ENCODE peak calls at places on chromosomes 5 and 9, in four cellular contexts. Q is BE2C, V is HepG2, R is neural progenitor cell. B is an unnamed sample.
A peak's percentile ranks its signal among the peaks of the same experiment; 100 is the strongest.

GRCh38 chr9:111949919-111950318 is 53.3 kb downstream of the UGCG start:
- DNase-seq in Q (no peak), V (no peak), R (no peak), B (no peak)

GRCh38 chr5:141475625-141476131 is at the start of gene PCDHGC3:
- DNase-seq in Q (peak; percentile 96), V (peak; percentile 41), R (peak; percentile 95), B (peak; percentile 92)

GRCh38 chr9:131226226-131226625 is 50.1 kb downstream of the FAM78A start:
- DNase-seq in Q (no peak), V (no peak), R (no peak), B (no peak)

GRCh38 chr9:106956971-106957370 is 94.0 kb downstream of the ZNF462 start:
- DNase-seq in Q (no peak), V (no peak), R (no peak), B (no peak)

GRCh38 chr9:94135222-94135621 is 51.0 kb downstream of the PTPDC1 start:
- DNase-seq in Q (no peak), V (no peak), R (no peak), B (peak; percentile 64)

GRCh38 chr5:32708949-32709348 is 2.2 kb upstream of the NPR3 start:
- DNase-seq in Q (no peak), V (no peak), R (peak; percentile 47), B (no peak)

GRCh38 chr5:97135868-97136267 is 6.5 kb downstream of the LIX1 start:
- DNase-seq in Q (no peak), V (no peak), R (no peak), B (no peak)

GRCh38 chr5:154753792-154754191 is 1.4 kb upstream of the LARP1 start:
- DNase-seq in Q (no peak), V (no peak), R (peak; percentile 21), B (peak; percentile 93)

GRCh38 chr5:122183098-122183794 is 53.9 kb downstream of the ZNF474 start:
- DNase-seq in Q (no peak), V (no peak), R (no peak), B (peak; percentile 95)

GRCh38 chr9:15154677-15155076 is 152.3 kb downstream of the TTC39B start:
- DNase-seq in Q (no peak), V (no peak), R (no peak), B (no peak)

GRCh38 chr5:115457985-115458384 is 86.6 kb downstream of the FEM1C start:
- DNase-seq in Q (no peak), V (no peak), R (peak; percentile 8), B (no peak)

GRCh38 chr5:55418994-55419991 is 111.5 kb downstream of the MTREX start:
- DNase-seq in Q (no peak), V (peak; percentile 67), R (no peak), B (no peak)

GRCh38 chr5:59587489-59588337 is 305.8 kb downstream of the PDE4D start:
- DNase-seq in Q (peak; percentile 86), V (no peak), R (peak; percentile 91), B (no peak)
- H3K4me3 ChIP-seq in Q (peak overlapping the region; percentile 54), V (no peak overlapping the region), R (peak overlapping the region; percentile 24), B (no peak overlapping the region)

DNA sequence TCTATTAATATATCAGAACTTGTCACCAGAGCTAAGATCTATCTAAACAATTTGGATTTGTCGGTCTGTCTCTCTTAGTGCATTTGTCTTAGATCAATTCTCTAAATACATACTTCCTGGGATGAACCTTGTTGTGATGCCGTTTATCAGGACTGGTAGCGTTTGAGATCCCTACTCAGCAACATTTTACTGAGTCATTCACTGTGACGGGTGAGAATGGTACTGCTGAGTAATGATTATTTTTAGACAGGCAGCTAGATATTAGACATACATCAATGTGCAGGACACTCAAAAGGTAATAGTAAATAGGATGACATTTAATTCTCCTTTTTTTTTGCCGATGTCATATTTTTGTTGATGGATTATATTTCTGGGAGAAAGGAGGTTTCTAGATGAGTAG is 209.0 kb downstream of the CSNK1G3 start:
- DNase-seq in Q (no peak), V (no peak), R (no peak), B (no peak)
- H3K4me3 ChIP-seq in Q (no peak overlapping the region), V (no peak overlapping the region), R (no peak overlapping the region), B (no peak overlapping the region)

GRCh38 chr5:171953860-171954701 is 52.4 kb downstream of the FBXW11 start:
- DNase-seq in Q (no peak), V (peak; percentile 62), R (no peak), B (no peak)
- H3K4me3 ChIP-seq in Q (no peak overlapping the region), V (no peak overlapping the region), R (no peak overlapping the region), B (no peak overlapping the region)

DNA sequence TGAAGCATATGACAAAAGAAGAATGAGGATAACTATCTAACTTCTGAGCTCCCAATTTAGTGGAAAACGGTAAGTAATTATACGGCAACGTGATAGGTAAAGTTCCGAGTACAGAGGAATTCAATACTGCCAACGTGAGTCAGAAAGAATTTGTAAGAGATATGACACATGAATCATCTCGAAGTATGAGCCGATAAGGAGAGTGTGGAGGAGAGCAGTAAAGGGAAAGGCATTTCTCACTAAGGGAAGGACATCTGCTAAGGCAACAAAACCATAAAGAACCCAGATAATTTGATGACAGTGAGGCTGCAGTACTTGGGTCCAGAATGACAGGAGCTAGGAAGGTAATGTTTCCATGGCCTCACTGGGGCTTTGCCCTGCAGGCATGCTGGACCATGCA is 11.0 kb downstream of the MPDZ start:
- DNase-seq in Q (no peak), V (no peak), R (no peak), B (no peak)
- H3K4me3 ChIP-seq in Q (no peak overlapping the region), V (no peak overlapping the region), R (no peak overlapping the region), B (no peak overlapping the region)

B was measured in lower leg skin.